ENCODE peak calls at places on chromosomes 6 and 20, in ten cellular contexts. One of them, this sample, is unnamed.

GRCh38 chr20:7352165-7352564 is 584.7 kb downstream of the BMP2 start:
- DNase-seq in bronchial epithelial cell: no peak
- DNase-seq in RWPE1: no peak
- DNase-seq in AG09309: no peak
- DNase-seq in pancreas: no peak
- DNase-seq in astrocyte: no peak
- DNase-seq in neural crest cell: no peak
- DNase-seq in tibial artery: no peak
- DNase-seq in progenitor cell of endocrine pancreas: no peak
- DNase-seq in sigmoid colon: no peak
- DNase-seq in this sample: no peak

GRCh38 chr6:3732345-3733141 is 19.0 kb downstream of the PXDC1 start:
- DNase-seq in bronchial epithelial cell: peak; percentile 55
- DNase-seq in RWPE1: peak; percentile 68
- DNase-seq in AG09309: peak; percentile 63
- DNase-seq in pancreas: peak; percentile 83
- DNase-seq in astrocyte: peak; percentile 97
- DNase-seq in neural crest cell: peak; percentile 75
- DNase-seq in tibial artery: peak; percentile 73
- DNase-seq in progenitor cell of endocrine pancreas: peak; percentile 68
- DNase-seq in sigmoid colon: peak; percentile 89
- DNase-seq in this sample: peak; percentile 80

GRCh38 chr20:5528719-5529256 is 212.0 kb upstream of the PROKR2 start:
- DNase-seq in bronchial epithelial cell: peak; percentile 82
- DNase-seq in RWPE1: peak; percentile 83
- DNase-seq in AG09309: peak; percentile 57
- DNase-seq in pancreas: no peak
- DNase-seq in astrocyte: peak; percentile 64
- DNase-seq in neural crest cell: peak; percentile 63
- DNase-seq in tibial artery: peak; percentile 65
- DNase-seq in progenitor cell of endocrine pancreas: peak; percentile 39
- DNase-seq in sigmoid colon: peak; percentile 81
- DNase-seq in this sample: peak; percentile 69

GRCh38 chr6:114249522-114249921 is 93.3 kb downstream of the HS3ST5 start:
- DNase-seq in bronchial epithelial cell: no peak
- DNase-seq in RWPE1: no peak
- DNase-seq in AG09309: no peak
- DNase-seq in pancreas: no peak
- DNase-seq in astrocyte: no peak
- DNase-seq in neural crest cell: no peak
- DNase-seq in tibial artery: no peak
- DNase-seq in progenitor cell of endocrine pancreas: no peak
- DNase-seq in sigmoid colon: no peak
- DNase-seq in this sample: no peak

GRCh38 chr6:56729719-56730118 is 87.0 kb upstream of the DST start:
- DNase-seq in bronchial epithelial cell: peak; percentile 50
- DNase-seq in RWPE1: no peak
- DNase-seq in AG09309: peak; percentile 41
- DNase-seq in pancreas: no peak
- DNase-seq in astrocyte: peak; percentile 86
- DNase-seq in neural crest cell: no peak
- DNase-seq in tibial artery: no peak
- DNase-seq in progenitor cell of endocrine pancreas: no peak
- DNase-seq in sigmoid colon: no peak
- DNase-seq in this sample: no peak

GRCh38 chr6:137902721-137903120 is 35.7 kb downstream of the TNFAIP3 start:
- DNase-seq in bronchial epithelial cell: no peak
- DNase-seq in RWPE1: no peak
- DNase-seq in AG09309: no peak
- DNase-seq in pancreas: no peak
- DNase-seq in astrocyte: no peak
- DNase-seq in neural crest cell: no peak
- DNase-seq in tibial artery: no peak
- DNase-seq in progenitor cell of endocrine pancreas: no peak
- DNase-seq in sigmoid colon: no peak
- DNase-seq in this sample: no peak

GRCh38 chr6:7261030-7261841 is 51.8 kb downstream of the SSR1 start:
- DNase-seq in bronchial epithelial cell: peak; percentile 85
- DNase-seq in RWPE1: peak; percentile 96
- DNase-seq in AG09309: no peak
- DNase-seq in pancreas: peak; percentile 92
- DNase-seq in astrocyte: peak; percentile 72
- DNase-seq in neural crest cell: peak; percentile 78
- DNase-seq in tibial artery: peak; percentile 77
- DNase-seq in progenitor cell of endocrine pancreas: peak; percentile 81
- DNase-seq in sigmoid colon: peak; percentile 92
- DNase-seq in this sample: peak; percentile 83

GRCh38 chr20:59764037-59764436 is 159.7 kb downstream of the PHACTR3 start:
- DNase-seq in bronchial epithelial cell: no peak
- DNase-seq in RWPE1: no peak
- DNase-seq in AG09309: no peak
- DNase-seq in pancreas: no peak
- DNase-seq in astrocyte: no peak
- DNase-seq in neural crest cell: no peak
- DNase-seq in tibial artery: no peak
- DNase-seq in progenitor cell of endocrine pancreas: no peak
- DNase-seq in sigmoid colon: no peak
- DNase-seq in this sample: no peak

GRCh38 chr6:144077881-144078280 is 17.5 kb downstream of the SF3B5 start:
- DNase-seq in bronchial epithelial cell: no peak
- DNase-seq in RWPE1: no peak
- DNase-seq in AG09309: no peak
- DNase-seq in pancreas: no peak
- DNase-seq in astrocyte: no peak
- DNase-seq in neural crest cell: no peak
- DNase-seq in tibial artery: no peak
- DNase-seq in progenitor cell of endocrine pancreas: no peak
- DNase-seq in sigmoid colon: no peak
- DNase-seq in this sample: no peak

DNA sequence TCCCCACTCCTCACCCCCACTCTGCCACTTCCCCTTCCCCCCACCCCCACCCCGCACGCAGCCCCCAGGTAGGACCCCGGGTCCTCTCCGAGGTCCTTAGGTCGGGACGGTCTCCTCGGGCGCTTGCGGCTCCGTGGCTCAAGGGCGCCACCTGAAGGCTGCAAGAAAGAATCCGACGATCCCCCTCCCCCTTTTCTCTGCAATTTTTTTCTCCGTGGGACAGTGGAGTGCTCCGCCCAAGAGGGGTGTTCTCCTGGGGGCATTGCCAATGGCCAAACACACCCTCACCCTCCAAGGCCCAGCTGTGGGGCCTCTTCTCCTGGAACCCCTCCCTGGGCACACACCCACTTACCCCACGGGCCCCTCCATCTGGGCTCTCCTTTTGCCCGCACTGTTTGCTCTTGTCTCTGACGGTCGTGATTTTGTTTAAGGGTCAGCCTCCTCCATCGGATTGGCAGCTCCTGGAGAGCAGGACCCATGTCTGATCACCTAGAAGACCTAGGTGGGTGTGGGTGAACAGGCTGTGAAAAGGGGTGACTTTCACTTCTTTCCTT is 1.1 kb upstream of the TMEM74B start:
- DNase-seq in bronchial epithelial cell: peak; percentile 24
- DNase-seq in RWPE1: peak; percentile 56
- DNase-seq in AG09309: no peak
- DNase-seq in pancreas: no peak
- DNase-seq in astrocyte: peak; percentile 4
- DNase-seq in neural crest cell: peak; percentile 62
- DNase-seq in tibial artery: no peak
- DNase-seq in progenitor cell of endocrine pancreas: peak; percentile 54
- DNase-seq in sigmoid colon: no peak
- DNase-seq in this sample: peak; percentile 80
- TF ChIP-seq CTCF in bronchial epithelial cell: peak; percentile 77
- TF ChIP-seq CTCF in RWPE1: peak; percentile 66
- TF ChIP-seq CTCF in AG09309: peak; percentile 58
- TF ChIP-seq CTCF in pancreas: no peak
- TF ChIP-seq CTCF in astrocyte: peak; percentile 16
- TF ChIP-seq CTCF in neural crest cell: peak; percentile 75
- TF ChIP-seq CTCF in tibial artery: peak; percentile 18
- TF ChIP-seq CTCF in progenitor cell of endocrine pancreas: peak; percentile 76
- TF ChIP-seq CTCF in sigmoid colon: peak; percentile 8
- TF ChIP-seq CTCF in this sample: peak; percentile 67

DNA sequence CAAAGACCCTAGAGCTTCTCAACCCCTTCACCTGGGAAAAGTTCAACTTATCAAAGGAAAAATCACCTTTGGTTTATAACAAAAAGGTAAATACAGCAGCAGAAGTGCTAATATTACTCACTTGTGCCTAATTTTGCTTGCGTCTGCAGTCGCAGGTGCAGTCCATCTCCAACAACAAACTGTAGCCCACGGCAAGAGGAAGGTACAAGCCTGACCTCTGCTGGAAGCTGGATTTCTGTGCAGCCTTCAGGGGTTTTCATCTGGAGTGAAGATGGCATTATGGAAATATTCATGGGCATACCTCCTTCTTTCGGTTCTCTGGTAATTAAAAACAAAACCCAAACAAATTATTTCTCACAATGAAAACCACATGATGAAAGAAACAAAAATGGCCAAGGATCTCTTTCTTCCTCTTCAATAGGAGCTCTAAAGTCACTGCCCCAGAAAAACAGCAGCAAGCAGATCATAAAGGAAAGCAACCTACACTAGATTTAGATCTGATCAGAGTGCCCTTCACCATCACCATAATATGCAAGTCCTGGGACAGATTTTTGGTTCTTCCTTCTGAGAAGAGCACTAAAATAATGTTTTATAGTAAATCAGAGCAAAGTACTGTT is 7.8 kb downstream of the UBE3D start:
- DNase-seq in bronchial epithelial cell: peak; percentile 54
- DNase-seq in RWPE1: peak; percentile 46
- DNase-seq in AG09309: no peak
- DNase-seq in pancreas: no peak
- DNase-seq in astrocyte: no peak
- DNase-seq in neural crest cell: peak; percentile 34
- DNase-seq in tibial artery: no peak
- DNase-seq in progenitor cell of endocrine pancreas: peak; percentile 18
- DNase-seq in sigmoid colon: no peak
- DNase-seq in this sample: peak; percentile 56
- TF ChIP-seq CTCF in bronchial epithelial cell: peak; percentile 79
- TF ChIP-seq CTCF in RWPE1: peak; percentile 78
- TF ChIP-seq CTCF in AG09309: peak; percentile 89
- TF ChIP-seq CTCF in pancreas: peak; percentile 63
- TF ChIP-seq CTCF in astrocyte: peak; percentile 86
- TF ChIP-seq CTCF in neural crest cell: peak; percentile 77
- TF ChIP-seq CTCF in tibial artery: peak; percentile 39
- TF ChIP-seq CTCF in progenitor cell of endocrine pancreas: peak; percentile 92
- TF ChIP-seq CTCF in sigmoid colon: no peak
- TF ChIP-seq CTCF in this sample: peak; percentile 62

GRCh38 chr20:18904192-18904591 is 90.6 kb downstream of the SCP2D1 start:
- DNase-seq in bronchial epithelial cell: no peak
- DNase-seq in RWPE1: no peak
- DNase-seq in AG09309: no peak
- DNase-seq in pancreas: no peak
- DNase-seq in astrocyte: no peak
- DNase-seq in neural crest cell: no peak
- DNase-seq in tibial artery: no peak
- DNase-seq in progenitor cell of endocrine pancreas: no peak
- DNase-seq in sigmoid colon: no peak
- DNase-seq in this sample: no peak
- TF ChIP-seq CTCF in bronchial epithelial cell: no peak
- TF ChIP-seq CTCF in RWPE1: no peak
- TF ChIP-seq CTCF in AG09309: no peak
- TF ChIP-seq CTCF in pancreas: no peak
- TF ChIP-seq CTCF in astrocyte: no peak
- TF ChIP-seq CTCF in neural crest cell: no peak
- TF ChIP-seq CTCF in tibial artery: no peak
- TF ChIP-seq CTCF in progenitor cell of endocrine pancreas: no peak
- TF ChIP-seq CTCF in sigmoid colon: no peak
- TF ChIP-seq CTCF in this sample: peak; percentile 51

GRCh38 chr20:10667560-10668167 is 6.1 kb downstream of the JAG1 start:
- DNase-seq in bronchial epithelial cell: peak; percentile 80
- DNase-seq in RWPE1: peak; percentile 49
- DNase-seq in AG09309: no peak
- DNase-seq in pancreas: no peak
- DNase-seq in astrocyte: no peak
- DNase-seq in neural crest cell: no peak
- DNase-seq in tibial artery: no peak
- DNase-seq in progenitor cell of endocrine pancreas: no peak
- DNase-seq in sigmoid colon: no peak
- DNase-seq in this sample: no peak
- TF ChIP-seq CTCF in bronchial epithelial cell: peak; percentile 44
- TF ChIP-seq CTCF in RWPE1: peak; percentile 64
- TF ChIP-seq CTCF in AG09309: no peak
- TF ChIP-seq CTCF in pancreas: no peak
- TF ChIP-seq CTCF in astrocyte: no peak
- TF ChIP-seq CTCF in neural crest cell: no peak
- TF ChIP-seq CTCF in tibial artery: no peak
- TF ChIP-seq CTCF in progenitor cell of endocrine pancreas: no peak
- TF ChIP-seq CTCF in sigmoid colon: no peak
- TF ChIP-seq CTCF in this sample: no peak

GRCh38 chr20:49435639-49436038 is 46.8 kb downstream of the KCNB1 start:
- DNase-seq in bronchial epithelial cell: no peak
- DNase-seq in RWPE1: no peak
- DNase-seq in AG09309: no peak
- DNase-seq in pancreas: no peak
- DNase-seq in astrocyte: no peak
- DNase-seq in neural crest cell: no peak
- DNase-seq in tibial artery: no peak
- DNase-seq in progenitor cell of endocrine pancreas: no peak
- DNase-seq in sigmoid colon: no peak
- DNase-seq in this sample: no peak
- TF ChIP-seq CTCF in bronchial epithelial cell: peak; percentile 1
- TF ChIP-seq CTCF in RWPE1: no peak
- TF ChIP-seq CTCF in AG09309: no peak
- TF ChIP-seq CTCF in pancreas: no peak
- TF ChIP-seq CTCF in astrocyte: no peak
- TF ChIP-seq CTCF in neural crest cell: no peak
- TF ChIP-seq CTCF in tibial artery: no peak
- TF ChIP-seq CTCF in progenitor cell of endocrine pancreas: no peak
- TF ChIP-seq CTCF in sigmoid colon: no peak
- TF ChIP-seq CTCF in this sample: no peak

DNA sequence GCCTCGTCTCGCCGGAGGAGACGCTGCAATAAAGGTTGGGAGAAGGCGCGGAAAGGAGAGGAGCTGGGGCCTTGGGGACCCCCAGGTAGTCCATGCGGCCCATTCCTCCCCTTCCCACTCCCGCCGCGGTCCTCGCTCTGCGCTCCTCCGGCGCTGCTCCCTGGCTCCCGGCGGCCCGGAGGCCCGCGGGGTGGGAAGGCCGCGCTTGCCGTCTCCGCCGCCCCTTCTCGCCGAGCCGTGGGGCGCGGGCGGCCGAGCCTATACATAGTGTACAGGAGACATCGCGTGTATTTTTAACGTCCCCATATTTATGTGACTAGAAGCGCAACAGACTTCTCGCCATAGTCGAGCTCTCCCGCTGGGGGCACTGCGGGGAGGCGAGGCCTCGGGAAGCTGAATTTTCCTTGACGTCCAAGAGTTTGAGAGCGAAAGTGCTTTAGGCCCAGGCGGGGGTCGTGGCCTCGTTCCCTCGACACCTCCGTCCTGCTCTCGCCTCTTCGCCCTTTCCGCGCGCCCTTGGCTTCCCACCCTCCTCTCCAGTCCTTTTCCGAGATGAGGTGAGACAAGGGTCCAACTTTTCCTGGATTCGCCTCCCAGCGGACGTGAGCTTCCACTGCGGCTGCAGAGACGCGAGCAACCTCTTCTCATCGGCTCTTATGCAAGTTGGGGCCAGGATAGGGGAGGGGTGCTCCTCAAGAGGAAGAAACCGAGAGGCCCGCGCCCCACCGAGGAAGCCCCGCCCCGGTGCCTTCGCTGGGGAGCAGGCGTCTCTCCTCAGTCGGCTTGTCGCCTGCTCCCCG is 29.0 kb downstream of the SLC12A5 start:
- DNase-seq in bronchial epithelial cell: peak; percentile 26
- DNase-seq in RWPE1: peak; percentile 32
- DNase-seq in AG09309: no peak
- DNase-seq in pancreas: no peak
- DNase-seq in astrocyte: peak; percentile 10
- DNase-seq in neural crest cell: peak; percentile 45
- DNase-seq in tibial artery: peak; percentile 59
- DNase-seq in progenitor cell of endocrine pancreas: peak; percentile 21
- DNase-seq in sigmoid colon: peak; percentile 72
- DNase-seq in this sample: peak; percentile 55
- TF ChIP-seq CTCF in bronchial epithelial cell: peak; percentile 27
- TF ChIP-seq CTCF in RWPE1: peak; percentile 22
- TF ChIP-seq CTCF in AG09309: peak; percentile 46
- TF ChIP-seq CTCF in pancreas: no peak
- TF ChIP-seq CTCF in astrocyte: peak; percentile 36
- TF ChIP-seq CTCF in neural crest cell: peak; percentile 61
- TF ChIP-seq CTCF in tibial artery: peak; percentile 10
- TF ChIP-seq CTCF in progenitor cell of endocrine pancreas: peak; percentile 49
- TF ChIP-seq CTCF in sigmoid colon: peak; percentile 6
- TF ChIP-seq CTCF in this sample: peak; percentile 53